ENCODE peak calls at places on chromosomes 6 and 20, in eight cellular contexts. One of them, this sample, is unnamed.

GRCh38 chr6:107173779-107174178 is 58.5 kb upstream of the BEND3 start:
- DNase-seq in OCI-LY7: no peak
- DNase-seq in A673: no peak
- DNase-seq in left ventricle myocardium inferior: no peak
- DNase-seq in CD4-positive, alpha-beta memory T cell: no peak
- DNase-seq in right lobe of liver: no peak
- DNase-seq in spleen: no peak
- DNase-seq in brain microvascular endothelial cell: peak; percentile 14
- DNase-seq in this sample: no peak

GRCh38 chr6:153538491-153538890 is 407.4 kb upstream of the RGS17 start:
- DNase-seq in OCI-LY7: no peak
- DNase-seq in A673: peak; percentile 91
- DNase-seq in left ventricle myocardium inferior: no peak
- DNase-seq in CD4-positive, alpha-beta memory T cell: no peak
- DNase-seq in right lobe of liver: no peak
- DNase-seq in spleen: no peak
- DNase-seq in brain microvascular endothelial cell: no peak
- DNase-seq in this sample: no peak

GRCh38 chr20:46332373-46333135 is 24.3 kb upstream of the CDH22 start:
- DNase-seq in OCI-LY7: no peak
- DNase-seq in A673: no peak
- DNase-seq in left ventricle myocardium inferior: no peak
- DNase-seq in CD4-positive, alpha-beta memory T cell: no peak
- DNase-seq in right lobe of liver: no peak
- DNase-seq in spleen: no peak
- DNase-seq in brain microvascular endothelial cell: no peak
- DNase-seq in this sample: no peak

GRCh38 chr6:163180874-163181541 is 233.5 kb upstream of the QKI start:
- DNase-seq in OCI-LY7: no peak
- DNase-seq in A673: no peak
- DNase-seq in left ventricle myocardium inferior: peak; percentile 77
- DNase-seq in CD4-positive, alpha-beta memory T cell: no peak
- DNase-seq in right lobe of liver: peak; percentile 92
- DNase-seq in spleen: no peak
- DNase-seq in brain microvascular endothelial cell: peak; percentile 63
- DNase-seq in this sample: peak; percentile 5

GRCh38 chr6:168091381-168092264 is 12.6 kb upstream of the FRMD1 start:
- DNase-seq in OCI-LY7: no peak
- DNase-seq in A673: no peak
- DNase-seq in left ventricle myocardium inferior: no peak
- DNase-seq in CD4-positive, alpha-beta memory T cell: no peak
- DNase-seq in right lobe of liver: no peak
- DNase-seq in spleen: peak; percentile 73
- DNase-seq in brain microvascular endothelial cell: no peak
- DNase-seq in this sample: no peak

GRCh38 chr20:29744071-29744470 is 1513.4 kb upstream of the DEFB115 start:
- DNase-seq in OCI-LY7: no peak
- DNase-seq in A673: no peak
- DNase-seq in left ventricle myocardium inferior: no peak
- DNase-seq in CD4-positive, alpha-beta memory T cell: no peak
- DNase-seq in right lobe of liver: no peak
- DNase-seq in spleen: peak; percentile 56
- DNase-seq in brain microvascular endothelial cell: no peak
- DNase-seq in this sample: no peak

GRCh38 chr6:45378324-45378926 is 691 bp upstream of the SUPT3H start:
- DNase-seq in OCI-LY7: no peak
- DNase-seq in A673: no peak
- DNase-seq in left ventricle myocardium inferior: peak; percentile 45
- DNase-seq in CD4-positive, alpha-beta memory T cell: no peak
- DNase-seq in right lobe of liver: no peak
- DNase-seq in spleen: peak; percentile 85
- DNase-seq in brain microvascular endothelial cell: no peak
- DNase-seq in this sample: no peak

GRCh38 chr6:118771253-118771652 is 119.9 kb upstream of the CEP85L start:
- DNase-seq in OCI-LY7: no peak
- DNase-seq in A673: no peak
- DNase-seq in left ventricle myocardium inferior: no peak
- DNase-seq in CD4-positive, alpha-beta memory T cell: no peak
- DNase-seq in right lobe of liver: no peak
- DNase-seq in spleen: no peak
- DNase-seq in brain microvascular endothelial cell: no peak
- DNase-seq in this sample: no peak

GRCh38 chr20:25238319-25239037 is 9.4 kb upstream of the PYGB start:
- DNase-seq in OCI-LY7: no peak
- DNase-seq in A673: no peak
- DNase-seq in left ventricle myocardium inferior: no peak
- DNase-seq in CD4-positive, alpha-beta memory T cell: no peak
- DNase-seq in right lobe of liver: no peak
- DNase-seq in spleen: no peak
- DNase-seq in brain microvascular endothelial cell: peak; percentile 75
- DNase-seq in this sample: no peak

GRCh38 chr6:105545206-105545920 is 142.5 kb upstream of the PREP start:
- DNase-seq in OCI-LY7: no peak
- DNase-seq in A673: no peak
- DNase-seq in left ventricle myocardium inferior: no peak
- DNase-seq in CD4-positive, alpha-beta memory T cell: no peak
- DNase-seq in right lobe of liver: no peak
- DNase-seq in spleen: no peak
- DNase-seq in brain microvascular endothelial cell: no peak
- DNase-seq in this sample: no peak

GRCh38 chr20:881051-881820 is 34.9 kb downstream of the ANGPT4 start:
- DNase-seq in OCI-LY7: no peak
- DNase-seq in A673: peak; percentile 25
- DNase-seq in left ventricle myocardium inferior: no peak
- DNase-seq in CD4-positive, alpha-beta memory T cell: no peak
- DNase-seq in right lobe of liver: no peak
- DNase-seq in spleen: peak; percentile 27
- DNase-seq in brain microvascular endothelial cell: peak; percentile 33
- DNase-seq in this sample: no peak

GRCh38 chr6:139640453-139640852 is 266.0 kb upstream of the CITED2 start:
- DNase-seq in OCI-LY7: no peak
- DNase-seq in A673: no peak
- DNase-seq in left ventricle myocardium inferior: no peak
- DNase-seq in CD4-positive, alpha-beta memory T cell: no peak
- DNase-seq in right lobe of liver: no peak
- DNase-seq in spleen: no peak
- DNase-seq in brain microvascular endothelial cell: peak; percentile 18
- DNase-seq in this sample: no peak

GRCh38 chr20:63154395-63154794 is 61.5 kb downstream of the YTHDF1 start:
- DNase-seq in OCI-LY7: no peak
- DNase-seq in A673: no peak
- DNase-seq in left ventricle myocardium inferior: no peak
- DNase-seq in CD4-positive, alpha-beta memory T cell: no peak
- DNase-seq in right lobe of liver: no peak
- DNase-seq in spleen: peak; percentile 18
- DNase-seq in brain microvascular endothelial cell: no peak
- DNase-seq in this sample: no peak

GRCh38 chr20:58869662-58870227 is 17.2 kb downstream of the GNAS start:
- DNase-seq in OCI-LY7: no peak
- DNase-seq in A673: no peak
- DNase-seq in left ventricle myocardium inferior: no peak
- DNase-seq in CD4-positive, alpha-beta memory T cell: no peak
- DNase-seq in right lobe of liver: no peak
- DNase-seq in spleen: no peak
- DNase-seq in brain microvascular endothelial cell: no peak
- DNase-seq in this sample: no peak

GRCh38 chr20:60060006-60060557 is 101.9 kb downstream of the CDH26 start:
- DNase-seq in OCI-LY7: no peak
- DNase-seq in A673: no peak
- DNase-seq in left ventricle myocardium inferior: no peak
- DNase-seq in CD4-positive, alpha-beta memory T cell: no peak
- DNase-seq in right lobe of liver: no peak
- DNase-seq in spleen: no peak
- DNase-seq in brain microvascular endothelial cell: no peak
- DNase-seq in this sample: no peak

GRCh38 chr6:53725791-53726575 is 60.4 kb upstream of the KLHL31 start:
- DNase-seq in OCI-LY7: peak; percentile 70
- DNase-seq in A673: peak; percentile 85
- DNase-seq in left ventricle myocardium inferior: peak; percentile 73
- DNase-seq in CD4-positive, alpha-beta memory T cell: peak; percentile 71
- DNase-seq in right lobe of liver: peak; percentile 78
- DNase-seq in spleen: peak; percentile 93
- DNase-seq in brain microvascular endothelial cell: peak; percentile 45
- DNase-seq in this sample: peak; percentile 21

GRCh38 chr20:25227317-25227831 is 20.5 kb upstream of the PYGB start:
- DNase-seq in OCI-LY7: no peak
- DNase-seq in A673: peak; percentile 57
- DNase-seq in left ventricle myocardium inferior: no peak
- DNase-seq in CD4-positive, alpha-beta memory T cell: no peak
- DNase-seq in right lobe of liver: no peak
- DNase-seq in spleen: peak; percentile 65
- DNase-seq in brain microvascular endothelial cell: peak; percentile 77
- DNase-seq in this sample: no peak

GRCh38 chr6:46220351-46221220 is 49.8 kb upstream of the ENPP5 start:
- DNase-seq in OCI-LY7: peak; percentile 63
- DNase-seq in A673: no peak
- DNase-seq in left ventricle myocardium inferior: no peak
- DNase-seq in CD4-positive, alpha-beta memory T cell: no peak
- DNase-seq in right lobe of liver: no peak
- DNase-seq in spleen: no peak
- DNase-seq in brain microvascular endothelial cell: no peak
- DNase-seq in this sample: no peak

GRCh38 chr6:141169419-141169818 is 963.3 kb upstream of the GJE1 start:
- DNase-seq in OCI-LY7: no peak
- DNase-seq in A673: peak; percentile 77
- DNase-seq in left ventricle myocardium inferior: no peak
- DNase-seq in CD4-positive, alpha-beta memory T cell: no peak
- DNase-seq in right lobe of liver: no peak
- DNase-seq in spleen: no peak
- DNase-seq in brain microvascular endothelial cell: peak; percentile 81
- DNase-seq in this sample: no peak

GRCh38 chr20:32742322-32743236 is 688 bp downstream of the COMMD7 start:
- DNase-seq in OCI-LY7: peak; percentile 35
- DNase-seq in A673: no peak
- DNase-seq in left ventricle myocardium inferior: no peak
- DNase-seq in CD4-positive, alpha-beta memory T cell: peak; percentile 12
- DNase-seq in right lobe of liver: no peak
- DNase-seq in spleen: peak; percentile 76
- DNase-seq in brain microvascular endothelial cell: no peak
- DNase-seq in this sample: no peak

GRCh38 chr6:95648636-95649035 is 71.3 kb downstream of the MANEA start:
- DNase-seq in OCI-LY7: no peak
- DNase-seq in A673: peak; percentile 4
- DNase-seq in left ventricle myocardium inferior: no peak
- DNase-seq in CD4-positive, alpha-beta memory T cell: no peak
- DNase-seq in right lobe of liver: no peak
- DNase-seq in spleen: no peak
- DNase-seq in brain microvascular endothelial cell: no peak
- DNase-seq in this sample: no peak

GRCh38 chr20:58201616-58202015 is 26.8 kb downstream of the ANKRD60 start:
- DNase-seq in OCI-LY7: no peak
- DNase-seq in A673: no peak
- DNase-seq in left ventricle myocardium inferior: no peak
- DNase-seq in CD4-positive, alpha-beta memory T cell: no peak
- DNase-seq in right lobe of liver: no peak
- DNase-seq in spleen: no peak
- DNase-seq in brain microvascular endothelial cell: no peak
- DNase-seq in this sample: no peak

GRCh38 chr6:140319209-140319608 is 944.8 kb upstream of the CITED2 start:
- DNase-seq in OCI-LY7: no peak
- DNase-seq in A673: peak; percentile 17
- DNase-seq in left ventricle myocardium inferior: no peak
- DNase-seq in CD4-positive, alpha-beta memory T cell: no peak
- DNase-seq in right lobe of liver: no peak
- DNase-seq in spleen: no peak
- DNase-seq in brain microvascular endothelial cell: peak; percentile 12
- DNase-seq in this sample: peak; percentile 14

GRCh38 chr6:160076009-160076408 is 45.6 kb upstream of the SLC22A1 start:
- DNase-seq in OCI-LY7: no peak
- DNase-seq in A673: no peak
- DNase-seq in left ventricle myocardium inferior: no peak
- DNase-seq in CD4-positive, alpha-beta memory T cell: no peak
- DNase-seq in right lobe of liver: no peak
- DNase-seq in spleen: no peak
- DNase-seq in brain microvascular endothelial cell: no peak
- DNase-seq in this sample: no peak
- H3K36me3 ChIP-seq in OCI-LY7: peaks cover 62% of the 10 kb centered on the region
- H3K36me3 ChIP-seq in A673: peaks cover 64% of the 10 kb centered on the region
- H3K36me3 ChIP-seq in left ventricle myocardium inferior: peaks cover 100% of the 10 kb centered on the region
- H3K36me3 ChIP-seq in CD4-positive, alpha-beta memory T cell: peaks cover 69% of the 10 kb centered on the region
- H3K36me3 ChIP-seq in right lobe of liver: peaks cover 3% of the 10 kb centered on the region
- H3K36me3 ChIP-seq in spleen: peaks cover 100% of the 10 kb centered on the region
- H3K36me3 ChIP-seq in brain microvascular endothelial cell: peaks cover 78% of the 10 kb centered on the region
- H3K36me3 ChIP-seq in this sample: peaks cover 10% of the 10 kb centered on the region

GRCh38 chr6:33656844-33657243 is 35.7 kb downstream of the ITPR3 start:
- DNase-seq in OCI-LY7: no peak
- DNase-seq in A673: no peak
- DNase-seq in left ventricle myocardium inferior: no peak
- DNase-seq in CD4-positive, alpha-beta memory T cell: no peak
- DNase-seq in right lobe of liver: no peak
- DNase-seq in spleen: no peak
- DNase-seq in brain microvascular endothelial cell: no peak
- DNase-seq in this sample: no peak
- H3K36me3 ChIP-seq in OCI-LY7: peaks cover 74% of the 10 kb centered on the region
- H3K36me3 ChIP-seq in A673: no peaks in the 10 kb centered on the region
- H3K36me3 ChIP-seq in left ventricle myocardium inferior: peaks cover 18% of the 10 kb centered on the region
- H3K36me3 ChIP-seq in CD4-positive, alpha-beta memory T cell: peaks cover 19% of the 10 kb centered on the region
- H3K36me3 ChIP-seq in right lobe of liver: no peaks in the 10 kb centered on the region
- H3K36me3 ChIP-seq in spleen: peaks cover 34% of the 10 kb centered on the region
- H3K36me3 ChIP-seq in brain microvascular endothelial cell: no peaks in the 10 kb centered on the region
- H3K36me3 ChIP-seq in this sample: peaks cover 6% of the 10 kb centered on the region

GRCh38 chr6:43608783-43609182 is 20.3 kb downstream of the GTPBP2 start:
- DNase-seq in OCI-LY7: no peak
- DNase-seq in A673: no peak
- DNase-seq in left ventricle myocardium inferior: no peak
- DNase-seq in CD4-positive, alpha-beta memory T cell: no peak
- DNase-seq in right lobe of liver: no peak
- DNase-seq in spleen: no peak
- DNase-seq in brain microvascular endothelial cell: no peak
- DNase-seq in this sample: no peak
- H3K36me3 ChIP-seq in OCI-LY7: peaks cover 98% of the 10 kb centered on the region
- H3K36me3 ChIP-seq in A673: peaks cover 69% of the 10 kb centered on the region
- H3K36me3 ChIP-seq in left ventricle myocardium inferior: peaks cover 65% of the 10 kb centered on the region
- H3K36me3 ChIP-seq in CD4-positive, alpha-beta memory T cell: peaks cover 34% of the 10 kb centered on the region
- H3K36me3 ChIP-seq in right lobe of liver: no peaks in the 10 kb centered on the region
- H3K36me3 ChIP-seq in spleen: peaks cover 66% of the 10 kb centered on the region
- H3K36me3 ChIP-seq in brain microvascular endothelial cell: peaks cover 52% of the 10 kb centered on the region
- H3K36me3 ChIP-seq in this sample: no peaks in the 10 kb centered on the region

GRCh38 chr6:17289491-17290106 is 8.4 kb downstream of the RBM24 start:
- DNase-seq in OCI-LY7: no peak
- DNase-seq in A673: no peak
- DNase-seq in left ventricle myocardium inferior: peak; percentile 78
- DNase-seq in CD4-positive, alpha-beta memory T cell: no peak
- DNase-seq in right lobe of liver: no peak
- DNase-seq in spleen: no peak
- DNase-seq in brain microvascular endothelial cell: peak; percentile 50
- DNase-seq in this sample: no peak

GRCh38 chr6:17292600-17293133 is 11.5 kb downstream of the RBM24 start:
- DNase-seq in OCI-LY7: no peak
- DNase-seq in A673: no peak
- DNase-seq in left ventricle myocardium inferior: no peak
- DNase-seq in CD4-positive, alpha-beta memory T cell: no peak
- DNase-seq in right lobe of liver: no peak
- DNase-seq in spleen: no peak
- DNase-seq in brain microvascular endothelial cell: no peak
- DNase-seq in this sample: no peak

GRCh38 chr6:17297261-17298080 is 16.3 kb downstream of the RBM24 start:
- DNase-seq in OCI-LY7: no peak
- DNase-seq in A673: no peak
- DNase-seq in left ventricle myocardium inferior: no peak
- DNase-seq in CD4-positive, alpha-beta memory T cell: no peak
- DNase-seq in right lobe of liver: no peak
- DNase-seq in spleen: no peak
- DNase-seq in brain microvascular endothelial cell: no peak
- DNase-seq in this sample: no peak

GRCh38 chr6:17291778-17292177 is 10.6 kb downstream of the RBM24 start:
- DNase-seq in OCI-LY7: no peak
- DNase-seq in A673: no peak
- DNase-seq in left ventricle myocardium inferior: no peak
- DNase-seq in CD4-positive, alpha-beta memory T cell: no peak
- DNase-seq in right lobe of liver: no peak
- DNase-seq in spleen: no peak
- DNase-seq in brain microvascular endothelial cell: no peak
- DNase-seq in this sample: no peak

GRCh38 chr6:17293395-17293794 is 12.2 kb downstream of the RBM24 start:
- DNase-seq in OCI-LY7: no peak
- DNase-seq in A673: no peak
- DNase-seq in left ventricle myocardium inferior: no peak
- DNase-seq in CD4-positive, alpha-beta memory T cell: no peak
- DNase-seq in right lobe of liver: no peak
- DNase-seq in spleen: no peak
- DNase-seq in brain microvascular endothelial cell: no peak
- DNase-seq in this sample: no peak
- H3K36me3 ChIP-seq in OCI-LY7: no peaks in the 10 kb centered on the region
- H3K36me3 ChIP-seq in A673: no peaks in the 10 kb centered on the region
- H3K36me3 ChIP-seq in left ventricle myocardium inferior: peaks cover 7% of the 10 kb centered on the region
- H3K36me3 ChIP-seq in CD4-positive, alpha-beta memory T cell: no peaks in the 10 kb centered on the region
- H3K36me3 ChIP-seq in right lobe of liver: no peaks in the 10 kb centered on the region
- H3K36me3 ChIP-seq in spleen: no peaks in the 10 kb centered on the region
- H3K36me3 ChIP-seq in brain microvascular endothelial cell: no peaks in the 10 kb centered on the region
- H3K36me3 ChIP-seq in this sample: no peaks in the 10 kb centered on the region

This sample was measured in kidney epithelial cell.